ENCODE peak calls at places on chromosomes 13 and 19, in four cellular contexts. O is stimulated activated naive CD8-positive, alpha-beta T cell treated with anti-CD3 and anti-CD28 coated beads, Interleukin-15, amount 100 ng/mL, for 72 hours; G is fibroblast of the aortic adventitia; L is effector memory CD8-positive, alpha-beta T cell. Z is an unnamed sample.

GRCh38 chr19:40217921-40218890 is at the start of gene TTC9B:
- DNase-seq in O (peak; percentile 61), L (peak; percentile 47), G (no peak), Z (peak; percentile 90)

GRCh38 chr19:15934332-15935078 is at the start of gene CYP4F11:
- DNase-seq in L (no peak), G (no peak), O (no peak), Z (no peak)

GRCh38 chr19:55348317-55349034 is 6.0 kb downstream of the COX6B2 start:
- DNase-seq in O (no peak), L (no peak), G (no peak), Z (peak; percentile 67)

GRCh38 chr13:80131204-80131603 is 209.7 kb downstream of the SPRY2 start:
- DNase-seq in L (no peak), G (peak; percentile 70), O (no peak), Z (peak; percentile 60)

GRCh38 chr19:42794751-42795150 is 29.3 kb upstream of the PSG8 start:
- DNase-seq in O (no peak), L (no peak), G (no peak), Z (no peak)

GRCh38 chr19:27774827-27775226 is 1438.1 kb downstream of the UQCRFS1 start:
- DNase-seq in G (no peak), L (no peak), O (no peak), Z (peak; percentile 63)

GRCh38 chr19:39154626-39155100 is 29.1 kb downstream of the PAK4 start:
- DNase-seq in O (no peak), G (no peak), L (no peak), Z (peak; percentile 78)

GRCh38 chr13:30022256-30022655 is 171.8 kb upstream of the UBL3 start:
- DNase-seq in O (no peak), L (no peak), G (no peak), Z (no peak)

GRCh38 chr13:98845726-98846125 is 93.3 kb upstream of the SLC15A1 start:
- DNase-seq in O (no peak), L (no peak), G (no peak), Z (no peak)

GRCh38 chr13:99059498-99060070 is 81.7 kb upstream of the DOCK9 start:
- DNase-seq in O (no peak), L (no peak), G (peak; percentile 27), Z (no peak)

GRCh38 chr13:49733181-49733951 is 42.1 kb upstream of the EBPL start:
- DNase-seq in G (peak; percentile 46), L (no peak), O (no peak), Z (no peak)

GRCh38 chr13:97319088-97319487 is 97.0 kb downstream of the MBNL2 start:
- DNase-seq in L (no peak), G (no peak), O (no peak), Z (no peak)

GRCh38 chr19:1455002-1455335 is 5.0 kb downstream of the APC2 start:
- DNase-seq in O (no peak), L (no peak), G (no peak), Z (no peak)

GRCh38 chr13:98504371-98504963 is 72.4 kb downstream of the STK24 start:
- DNase-seq in L (peak; percentile 32), G (no peak), O (peak; percentile 52), Z (no peak)

GRCh38 chr13:113078895-113079720 is 26.5 kb upstream of the F7 start:
- DNase-seq in O (no peak), L (no peak), G (no peak), Z (no peak)

GRCh38 chr19:53037101-53038097 is 7.1 kb upstream of the ERVV-2 start:
- DNase-seq in L (no peak), G (peak; percentile 51), O (no peak), Z (peak; percentile 87)

GRCh38 chr13:101307181-101307701 is 109.1 kb downstream of the NALCN start:
- DNase-seq in L (no peak), G (peak; percentile 94), O (no peak), Z (no peak)

GRCh38 chr19:7668842-7669241 is at the start of gene RETN:
- DNase-seq in G (no peak), O (no peak), L (no peak), Z (no peak)

GRCh38 chr19:39405930-39406655 is 554 bp upstream of the ZFP36 start:
- DNase-seq in O (peak; percentile 83), G (no peak), L (peak; percentile 83), Z (peak; percentile 83)

Z was measured in GM23338.